ENCODE peak calls at places on chromosome 20, in six cellular contexts. O is cardiac muscle cell; C is foreskin fibroblast; U is GM20000; F is CD8-positive, alpha-beta T cell; Q is fibroblast of pulmonary artery. J is an unnamed sample.

GRCh38 chr20:23417861-23418260 is 3.4 kb downstream of the NAPB start:
- DNase-seq in C (no peak), U (no peak), F (no peak), O (no peak), Q (no peak), J (no peak)

GRCh38 chr20:48405909-48406308 is 421.9 kb downstream of the PREX1 start:
- DNase-seq in F (no peak), C (no peak), O (no peak), U (no peak), Q (no peak), J (no peak)

GRCh38 chr20:48606841-48607543 is 220.8 kb downstream of the PREX1 start:
- DNase-seq in F (no peak), Q (no peak), C (no peak), U (no peak), O (no peak), J (no peak)

GRCh38 chr20:46132705-46133120 is 14.6 kb downstream of the CD40 start:
- DNase-seq in U (peak), O (peak), F (peak), Q (peak), C (peak), J (no peak)

GRCh38 chr20:47487175-47487917 is 14.3 kb upstream of the NCOA3 start:
- DNase-seq in U (peak), O (peak), Q (peak), F (peak), C (no peak), J (no peak)

GRCh38 chr20:64106981-64107735 is at the start of gene NPBWR2:
- DNase-seq in O (no peak), F (no peak), C (no peak), U (peak), Q (no peak), J (no peak)

GRCh38 chr20:51354191-51354768 is 188.2 kb downstream of the NFATC2 start:
- DNase-seq in U (no peak), Q (no peak), F (no peak), O (peak), C (peak), J (no peak)

GRCh38 chr20:8132632-8133587 is 844 bp downstream of the PLCB1 start:
- DNase-seq in O (peak), C (no peak), F (no peak), Q (peak), U (no peak), J (no peak)

GRCh38 chr20:44540834-44541233 is 19.0 kb upstream of the SERINC3 start:
- DNase-seq in F (no peak), C (peak), O (peak), U (no peak), Q (peak), J (no peak)

GRCh38 chr20:33083544-33084340 is 4.3 kb downstream of the BPIFB4 start:
- DNase-seq in Q (no peak), F (no peak), C (no peak), U (no peak), O (no peak), J (no peak)

GRCh38 chr20:63230800-63231268 is 4.9 kb upstream of the BIRC7 start:
- DNase-seq in C (peak), U (no peak), F (no peak), Q (peak), O (peak), J (no peak)

GRCh38 chr20:47663354-47664067 is 121.8 kb downstream of the SULF2 start:
- DNase-seq in Q (peak), O (peak), C (peak), F (peak), U (peak), J (no peak)

GRCh38 chr20:62339647-62340062 is 27.5 kb downstream of the LAMA5 start:
- DNase-seq in O (no peak), F (no peak), Q (no peak), U (peak), C (no peak), J (no peak)

GRCh38 chr20:48777005-48777404 is 50.8 kb downstream of the PREX1 start:
- DNase-seq in Q (no peak), F (no peak), O (no peak), C (no peak), U (no peak), J (no peak)

GRCh38 chr20:60372282-60372681 is 414.1 kb downstream of the CDH26 start:
- DNase-seq in F (no peak), C (no peak), Q (no peak), U (no peak), O (no peak), J (no peak)

GRCh38 chr20:17620371-17621228 is 50.7 kb downstream of the DSTN start:
- DNase-seq in O (no peak), U (no peak), Q (no peak), F (no peak), C (no peak), J (no peak)

GRCh38 chr20:25007491-25008305 is 15.1 kb upstream of the APMAP start:
- DNase-seq in Q (no peak), F (no peak), O (no peak), C (no peak), U (no peak), J (no peak)

GRCh38 chr20:10217517-10218410 is 866 bp upstream of the SNAP25 start:
- DNase-seq in O (peak), F (no peak), C (peak), Q (peak), U (peak), J (peak)

GRCh38 chr20:62752181-62752670 is 43.6 kb downstream of the NTSR1 start:
- DNase-seq in O (no peak), C (no peak), Q (no peak), F (no peak), U (no peak), J (no peak)

GRCh38 chr20:49659096-49659495 is 54.6 kb downstream of the B4GALT5 start:
- DNase-seq in C (no peak), O (no peak), F (no peak), U (no peak), Q (no peak), J (no peak)

GRCh38 chr20:23146111-23146640 is 60.1 kb upstream of the CD93 start:
- DNase-seq in O (no peak), F (no peak), C (no peak), U (no peak), Q (no peak), J (no peak)

GRCh38 chr20:38307371-38308046 is 3.6 kb downstream of the BPI start:
- DNase-seq in C (peak), Q (peak), U (no peak), O (peak), F (no peak), J (peak)

GRCh38 chr20:43187476-43188233 is 2.1 kb downstream of the PTPRT start:
- DNase-seq in U (peak), Q (peak), O (peak), C (peak), F (peak), J (peak)

GRCh38 chr20:13422637-13423036 is 201.6 kb downstream of the ISM1 start:
- DNase-seq in Q (no peak), O (no peak), F (no peak), C (no peak), U (no peak), J (no peak)

GRCh38 chr20:63537525-63538203 is 488 bp upstream of the PTK6 start:
- DNase-seq in C (peak), Q (peak), U (peak), F (peak), O (peak), J (peak)

GRCh38 chr20:61236677-61237076 is 15.4 kb upstream of the CDH4 start:
- DNase-seq in Q (no peak), C (no peak), U (no peak), F (no peak), O (no peak), J (no peak)

GRCh38 chr20:50149481-50150254 is 3.9 kb downstream of the PEDS1 start:
- DNase-seq in F (no peak), C (no peak), O (no peak), Q (no peak), U (no peak), J (no peak)

GRCh38 chr20:198225-198624 is 8.7 kb upstream of the DEFB128 start:
- DNase-seq in F (no peak), Q (no peak), U (no peak), C (no peak), O (no peak), J (no peak)

GRCh38 chr20:57153238-57153905 is 113.1 kb downstream of the BMP7 start:
- DNase-seq in C (no peak), O (no peak), Q (no peak), U (no peak), F (no peak), J (no peak)
- TF ChIP-seq CTCF in C (no peak), O (no peak), Q (no peak), U (no peak), F (no peak), J (no peak)

GRCh38 chr20:4569092-4569491 is 152.6 kb upstream of the PRND start:
- DNase-seq in F (no peak), C (no peak), U (no peak), Q (no peak), O (no peak), J (no peak)
- TF ChIP-seq CTCF in F (no peak), C (no peak), U (no peak), Q (peak), O (no peak), J (no peak)

DNA sequence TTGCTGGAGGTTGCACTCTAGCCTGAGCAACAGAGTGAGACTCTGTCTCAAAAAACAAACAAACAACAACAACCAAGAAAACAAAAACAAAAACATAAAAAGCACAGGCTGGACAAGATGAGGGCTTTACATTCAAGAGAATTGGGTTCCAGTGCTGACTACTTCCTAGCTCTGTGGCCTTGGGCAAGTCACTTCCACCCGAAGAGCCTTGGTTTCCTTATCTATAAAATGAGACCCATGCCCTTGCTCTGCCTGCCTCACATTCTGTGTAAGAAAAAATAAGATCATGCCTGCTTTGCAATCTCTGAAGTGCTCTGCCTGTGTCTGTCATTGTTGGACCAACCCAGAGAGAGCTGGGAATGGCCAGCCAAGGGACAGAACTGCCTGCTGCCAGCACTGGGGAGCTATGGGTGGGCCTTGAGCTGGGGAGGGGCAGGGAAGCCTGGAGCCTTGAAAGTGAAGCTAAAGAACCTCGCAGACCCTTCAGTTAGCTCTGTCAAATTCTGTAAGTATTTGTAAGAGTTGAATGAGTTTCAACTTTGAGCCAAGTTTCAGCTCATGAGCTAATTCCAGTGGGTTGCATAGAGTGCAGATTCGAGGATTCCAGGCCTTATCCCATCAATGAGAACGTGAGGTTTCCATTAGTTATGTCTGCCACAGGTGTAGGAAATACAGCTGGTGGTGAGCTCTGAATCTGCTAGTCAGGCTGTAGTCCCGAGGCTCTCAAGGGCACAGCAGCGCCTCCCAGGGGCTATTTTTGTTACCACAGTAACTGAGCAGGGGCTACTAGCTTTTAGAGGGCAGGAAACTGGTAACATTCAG is 93.2 kb downstream of the DLGAP4 start:
- DNase-seq in C (no peak), F (no peak), U (peak), Q (peak), O (peak), J (no peak)
- TF ChIP-seq CTCF in C (peak), F (no peak), U (peak), Q (peak), O (peak), J (peak)

DNA sequence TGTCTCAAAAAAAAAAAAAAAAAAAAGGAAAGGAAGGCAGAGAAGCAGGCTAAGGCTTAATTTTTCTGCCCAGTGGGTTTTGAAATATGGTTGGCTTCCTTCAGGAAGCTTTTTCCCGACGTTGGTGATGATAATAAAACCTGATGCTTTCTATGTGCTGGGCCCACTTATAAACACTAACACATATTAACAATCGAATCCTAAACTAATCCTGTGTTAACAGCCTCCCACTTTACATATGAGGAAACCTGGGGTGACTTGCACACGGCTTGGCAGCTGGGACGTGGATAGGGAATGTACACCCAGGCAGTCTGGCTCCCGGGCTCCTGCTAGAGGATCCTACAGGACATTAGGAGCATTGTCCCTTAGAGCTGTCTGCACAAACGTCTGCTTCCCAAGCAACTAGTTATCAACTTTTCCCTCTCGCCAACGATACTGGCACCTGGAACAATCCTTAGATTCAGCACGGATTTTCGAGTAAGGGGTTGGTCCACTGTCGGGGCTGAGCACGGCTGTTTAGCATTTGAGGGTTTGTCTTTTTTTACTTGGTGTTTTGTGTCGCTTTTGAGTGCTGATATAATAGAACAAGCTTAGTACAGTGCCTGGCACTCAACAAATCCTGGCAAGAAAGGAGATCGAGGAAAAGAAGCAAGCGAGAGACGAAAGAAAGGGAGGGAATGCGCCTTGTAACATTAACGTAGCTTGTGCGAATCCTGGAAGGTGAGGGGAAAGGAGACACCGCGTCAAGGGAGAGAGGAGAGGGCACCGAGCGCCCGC is 622 bp upstream of the KIZ start:
- DNase-seq in Q (peak), O (peak), F (no peak), C (peak), U (peak), J (no peak)
- TF ChIP-seq CTCF in Q (peak), O (peak), F (no peak), C (no peak), U (no peak), J (peak)